ENCODE peak calls at places on chromosomes 12 and 14, in five cellular contexts. One of them, this sample, is unnamed.

GRCh38 chr12:27627123-27627835 is 69.0 kb upstream of the REP15 start:
- DNase-seq in NCI-H1105: no peak
- DNase-seq in Caki2: no peak
- DNase-seq in stimulated activated CD4-positive, alpha-beta T cell treated with anti-CD3 and anti-CD28 coated beads, Interleukin-15, amount 100 ng/mL, for 1 hour: no peak
- DNase-seq in right cardiac atrium: no peak
- DNase-seq in this sample: no peak

GRCh38 chr12:126581655-126582054 is 1516.4 kb downstream of the AACS start:
- DNase-seq in NCI-H1105: no peak
- DNase-seq in Caki2: no peak
- DNase-seq in stimulated activated CD4-positive, alpha-beta T cell treated with anti-CD3 and anti-CD28 coated beads, Interleukin-15, amount 100 ng/mL, for 1 hour: no peak
- DNase-seq in right cardiac atrium: no peak
- DNase-seq in this sample: no peak

GRCh38 chr12:46549527-46550265 is 177.1 kb upstream of the SLC38A2 start:
- DNase-seq in NCI-H1105: no peak
- DNase-seq in Caki2: no peak
- DNase-seq in stimulated activated CD4-positive, alpha-beta T cell treated with anti-CD3 and anti-CD28 coated beads, Interleukin-15, amount 100 ng/mL, for 1 hour: no peak
- DNase-seq in right cardiac atrium: no peak
- DNase-seq in this sample: no peak

GRCh38 chr14:73240816-73241480 is 3.6 kb downstream of the PAPLN start:
- DNase-seq in NCI-H1105: no peak
- DNase-seq in Caki2: no peak
- DNase-seq in stimulated activated CD4-positive, alpha-beta T cell treated with anti-CD3 and anti-CD28 coated beads, Interleukin-15, amount 100 ng/mL, for 1 hour: no peak
- DNase-seq in right cardiac atrium: peak
- DNase-seq in this sample: peak

GRCh38 chr12:52125499-52125900 is 46.0 kb downstream of the SMIM41 start:
- DNase-seq in NCI-H1105: peak
- DNase-seq in Caki2: no peak
- DNase-seq in stimulated activated CD4-positive, alpha-beta T cell treated with anti-CD3 and anti-CD28 coated beads, Interleukin-15, amount 100 ng/mL, for 1 hour: no peak
- DNase-seq in right cardiac atrium: no peak
- DNase-seq in this sample: no peak

GRCh38 chr14:63473194-63473788 is 69.9 kb downstream of the PPP2R5E start:
- DNase-seq in NCI-H1105: no peak
- DNase-seq in Caki2: no peak
- DNase-seq in stimulated activated CD4-positive, alpha-beta T cell treated with anti-CD3 and anti-CD28 coated beads, Interleukin-15, amount 100 ng/mL, for 1 hour: no peak
- DNase-seq in right cardiac atrium: no peak
- DNase-seq in this sample: no peak

GRCh38 chr12:67155863-67156262 is 113.3 kb upstream of the CAND1 start:
- DNase-seq in NCI-H1105: no peak
- DNase-seq in Caki2: peak
- DNase-seq in stimulated activated CD4-positive, alpha-beta T cell treated with anti-CD3 and anti-CD28 coated beads, Interleukin-15, amount 100 ng/mL, for 1 hour: no peak
- DNase-seq in right cardiac atrium: no peak
- DNase-seq in this sample: no peak

GRCh38 chr12:120422892-120423456 is 14.9 kb upstream of the COX6A1 start:
- DNase-seq in NCI-H1105: no peak
- DNase-seq in Caki2: no peak
- DNase-seq in stimulated activated CD4-positive, alpha-beta T cell treated with anti-CD3 and anti-CD28 coated beads, Interleukin-15, amount 100 ng/mL, for 1 hour: no peak
- DNase-seq in right cardiac atrium: no peak
- DNase-seq in this sample: no peak

GRCh38 chr12:122871851-122872785 is 23.8 kb downstream of the VPS37B start:
- DNase-seq in NCI-H1105: no peak
- DNase-seq in Caki2: no peak
- DNase-seq in stimulated activated CD4-positive, alpha-beta T cell treated with anti-CD3 and anti-CD28 coated beads, Interleukin-15, amount 100 ng/mL, for 1 hour: peak
- DNase-seq in right cardiac atrium: peak
- DNase-seq in this sample: no peak